ENCODE peak calls at places on chromosomes 6 and 20, in six cellular contexts. One of them, this sample, is unnamed.

GRCh38 chr20:45857836-45858250 is 429 bp downstream of the ZSWIM3 start:
- DNase-seq in stimulated activated CD4-positive, alpha-beta T cell treated with anti-CD3 and anti-CD28 coated beads, Interleukin-4, amount 100 ng/mL, for 24 hours: peak; percentile 40
- DNase-seq in NCI-H2081: peak; percentile 12
- DNase-seq in CD8-positive, alpha-beta memory T cell: no peak
- DNase-seq in M059J: no peak
- DNase-seq in CD8-positive, alpha-beta T cell: no peak
- DNase-seq in this sample: no peak

GRCh38 chr20:58008413-58008812 is 220.0 kb downstream of the ANKRD60 start:
- DNase-seq in CD8-positive, alpha-beta T cell: no peak
- DNase-seq in stimulated activated CD4-positive, alpha-beta T cell treated with anti-CD3 and anti-CD28 coated beads, Interleukin-4, amount 100 ng/mL, for 24 hours: no peak
- DNase-seq in M059J: no peak
- DNase-seq in NCI-H2081: no peak
- DNase-seq in CD8-positive, alpha-beta memory T cell: no peak
- DNase-seq in this sample: no peak

GRCh38 chr6:75850026-75850385 is 101.0 kb downstream of the MYO6 start:
- DNase-seq in M059J: peak; percentile 58
- DNase-seq in NCI-H2081: no peak
- DNase-seq in stimulated activated CD4-positive, alpha-beta T cell treated with anti-CD3 and anti-CD28 coated beads, Interleukin-4, amount 100 ng/mL, for 24 hours: no peak
- DNase-seq in CD8-positive, alpha-beta T cell: no peak
- DNase-seq in CD8-positive, alpha-beta memory T cell: no peak
- DNase-seq in this sample: no peak

GRCh38 chr20:59577037-59577808 is 27.1 kb upstream of the PHACTR3 start:
- DNase-seq in CD8-positive, alpha-beta T cell: no peak
- DNase-seq in CD8-positive, alpha-beta memory T cell: no peak
- DNase-seq in stimulated activated CD4-positive, alpha-beta T cell treated with anti-CD3 and anti-CD28 coated beads, Interleukin-4, amount 100 ng/mL, for 24 hours: no peak
- DNase-seq in NCI-H2081: no peak
- DNase-seq in M059J: no peak
- DNase-seq in this sample: no peak

GRCh38 chr6:131631625-131632284 is 3.7 kb upstream of the MED23 start:
- DNase-seq in M059J: no peak
- DNase-seq in CD8-positive, alpha-beta T cell: no peak
- DNase-seq in CD8-positive, alpha-beta memory T cell: no peak
- DNase-seq in stimulated activated CD4-positive, alpha-beta T cell treated with anti-CD3 and anti-CD28 coated beads, Interleukin-4, amount 100 ng/mL, for 24 hours: no peak
- DNase-seq in NCI-H2081: no peak
- DNase-seq in this sample: no peak

GRCh38 chr6:42200035-42200434 is 5.3 kb upstream of the GUCA1B start:
- DNase-seq in CD8-positive, alpha-beta T cell: no peak
- DNase-seq in CD8-positive, alpha-beta memory T cell: no peak
- DNase-seq in M059J: peak; percentile 98
- DNase-seq in NCI-H2081: no peak
- DNase-seq in stimulated activated CD4-positive, alpha-beta T cell treated with anti-CD3 and anti-CD28 coated beads, Interleukin-4, amount 100 ng/mL, for 24 hours: no peak
- DNase-seq in this sample: no peak

GRCh38 chr6:71127374-71127773 is 161.2 kb upstream of the OGFRL1 start:
- DNase-seq in NCI-H2081: no peak
- DNase-seq in stimulated activated CD4-positive, alpha-beta T cell treated with anti-CD3 and anti-CD28 coated beads, Interleukin-4, amount 100 ng/mL, for 24 hours: no peak
- DNase-seq in CD8-positive, alpha-beta T cell: no peak
- DNase-seq in M059J: no peak
- DNase-seq in CD8-positive, alpha-beta memory T cell: no peak
- DNase-seq in this sample: no peak

GRCh38 chr6:42369568-42369967 is 82.2 kb downstream of the TRERF1 start:
- DNase-seq in CD8-positive, alpha-beta memory T cell: no peak
- DNase-seq in CD8-positive, alpha-beta T cell: peak; percentile 51
- DNase-seq in M059J: no peak
- DNase-seq in stimulated activated CD4-positive, alpha-beta T cell treated with anti-CD3 and anti-CD28 coated beads, Interleukin-4, amount 100 ng/mL, for 24 hours: no peak
- DNase-seq in NCI-H2081: no peak
- DNase-seq in this sample: no peak

GRCh38 chr6:128666405-128666804 is 146.0 kb upstream of the PTPRK start:
- DNase-seq in stimulated activated CD4-positive, alpha-beta T cell treated with anti-CD3 and anti-CD28 coated beads, Interleukin-4, amount 100 ng/mL, for 24 hours: no peak
- DNase-seq in M059J: no peak
- DNase-seq in NCI-H2081: no peak
- DNase-seq in CD8-positive, alpha-beta T cell: no peak
- DNase-seq in CD8-positive, alpha-beta memory T cell: no peak
- DNase-seq in this sample: no peak

GRCh38 chr6:104143757-104144156 is 716.0 kb downstream of the HACE1 start:
- DNase-seq in CD8-positive, alpha-beta T cell: no peak
- DNase-seq in M059J: no peak
- DNase-seq in stimulated activated CD4-positive, alpha-beta T cell treated with anti-CD3 and anti-CD28 coated beads, Interleukin-4, amount 100 ng/mL, for 24 hours: no peak
- DNase-seq in CD8-positive, alpha-beta memory T cell: no peak
- DNase-seq in NCI-H2081: no peak
- DNase-seq in this sample: no peak

GRCh38 chr20:18362916-18363315 is 74.6 kb downstream of the ZNF133 start:
- DNase-seq in CD8-positive, alpha-beta memory T cell: no peak
- DNase-seq in NCI-H2081: no peak
- DNase-seq in stimulated activated CD4-positive, alpha-beta T cell treated with anti-CD3 and anti-CD28 coated beads, Interleukin-4, amount 100 ng/mL, for 24 hours: no peak
- DNase-seq in M059J: no peak
- DNase-seq in CD8-positive, alpha-beta T cell: no peak
- DNase-seq in this sample: no peak

GRCh38 chr6:78465042-78465634 is 402.2 kb upstream of the IRAK1BP1 start:
- DNase-seq in stimulated activated CD4-positive, alpha-beta T cell treated with anti-CD3 and anti-CD28 coated beads, Interleukin-4, amount 100 ng/mL, for 24 hours: no peak
- DNase-seq in M059J: no peak
- DNase-seq in CD8-positive, alpha-beta T cell: no peak
- DNase-seq in CD8-positive, alpha-beta memory T cell: no peak
- DNase-seq in NCI-H2081: no peak
- DNase-seq in this sample: no peak

GRCh38 chr6:158464483-158464882 is 95.4 kb upstream of the TMEM181 start:
- DNase-seq in NCI-H2081: no peak
- DNase-seq in CD8-positive, alpha-beta memory T cell: no peak
- DNase-seq in M059J: no peak
- DNase-seq in stimulated activated CD4-positive, alpha-beta T cell treated with anti-CD3 and anti-CD28 coated beads, Interleukin-4, amount 100 ng/mL, for 24 hours: no peak
- DNase-seq in CD8-positive, alpha-beta T cell: no peak
- DNase-seq in this sample: no peak

GRCh38 chr20:10170261-10170660 is 48.4 kb upstream of the SNAP25 start:
- DNase-seq in M059J: no peak
- DNase-seq in stimulated activated CD4-positive, alpha-beta T cell treated with anti-CD3 and anti-CD28 coated beads, Interleukin-4, amount 100 ng/mL, for 24 hours: no peak
- DNase-seq in NCI-H2081: no peak
- DNase-seq in CD8-positive, alpha-beta memory T cell: no peak
- DNase-seq in CD8-positive, alpha-beta T cell: no peak
- DNase-seq in this sample: no peak

GRCh38 chr20:10876558-10876957 is 202.8 kb upstream of the JAG1 start:
- DNase-seq in stimulated activated CD4-positive, alpha-beta T cell treated with anti-CD3 and anti-CD28 coated beads, Interleukin-4, amount 100 ng/mL, for 24 hours: no peak
- DNase-seq in CD8-positive, alpha-beta memory T cell: no peak
- DNase-seq in M059J: no peak
- DNase-seq in NCI-H2081: no peak
- DNase-seq in CD8-positive, alpha-beta T cell: no peak
- DNase-seq in this sample: no peak

GRCh38 chr20:23050847-23051627 is 1.6 kb upstream of the THBD start:
- DNase-seq in CD8-positive, alpha-beta memory T cell: no peak
- DNase-seq in stimulated activated CD4-positive, alpha-beta T cell treated with anti-CD3 and anti-CD28 coated beads, Interleukin-4, amount 100 ng/mL, for 24 hours: no peak
- DNase-seq in M059J: peak; percentile 92
- DNase-seq in NCI-H2081: no peak
- DNase-seq in CD8-positive, alpha-beta T cell: no peak
- DNase-seq in this sample: no peak

GRCh38 chr6:84057908-84058307 is 24.3 kb downstream of the MRAP2 start:
- DNase-seq in CD8-positive, alpha-beta memory T cell: no peak
- DNase-seq in NCI-H2081: no peak
- DNase-seq in CD8-positive, alpha-beta T cell: no peak
- DNase-seq in stimulated activated CD4-positive, alpha-beta T cell treated with anti-CD3 and anti-CD28 coated beads, Interleukin-4, amount 100 ng/mL, for 24 hours: no peak
- DNase-seq in M059J: no peak
- DNase-seq in this sample: no peak

GRCh38 chr6:34110610-34111009 is 35.3 kb downstream of the GRM4 start:
- DNase-seq in NCI-H2081: no peak
- DNase-seq in CD8-positive, alpha-beta memory T cell: no peak
- DNase-seq in CD8-positive, alpha-beta T cell: no peak
- DNase-seq in M059J: no peak
- DNase-seq in stimulated activated CD4-positive, alpha-beta T cell treated with anti-CD3 and anti-CD28 coated beads, Interleukin-4, amount 100 ng/mL, for 24 hours: no peak
- DNase-seq in this sample: no peak

GRCh38 chr20:3483784-3484183 is 13.0 kb downstream of the ATRN start:
- DNase-seq in CD8-positive, alpha-beta memory T cell: no peak
- DNase-seq in stimulated activated CD4-positive, alpha-beta T cell treated with anti-CD3 and anti-CD28 coated beads, Interleukin-4, amount 100 ng/mL, for 24 hours: no peak
- DNase-seq in CD8-positive, alpha-beta T cell: no peak
- DNase-seq in NCI-H2081: no peak
- DNase-seq in M059J: peak; percentile 47
- DNase-seq in this sample: no peak

GRCh38 chr6:168137024-168137423 is 58.0 kb upstream of the FRMD1 start:
- DNase-seq in stimulated activated CD4-positive, alpha-beta T cell treated with anti-CD3 and anti-CD28 coated beads, Interleukin-4, amount 100 ng/mL, for 24 hours: no peak
- DNase-seq in CD8-positive, alpha-beta T cell: peak; percentile 13
- DNase-seq in CD8-positive, alpha-beta memory T cell: no peak
- DNase-seq in M059J: no peak
- DNase-seq in NCI-H2081: no peak
- DNase-seq in this sample: no peak